ENCODE peak calls at places on chromosomes 12 and 14, in ten cellular contexts. B is OCI-LY7, D is Karpas-422, N is PC-9, F is fibroblast of lung, Q is mammary epithelial cell, A is K562, O is neural progenitor cell, U is IMR-90, K is PC-3. T is an unnamed sample.
A peak's percentile ranks its signal among the peaks of the same experiment; 100 is the strongest.

GRCh38 chr12:130916251-130916911 is 37.3 kb upstream of the ADGRD1 start:
- DNase-seq in B (peak; percentile 83), D (peak; percentile 79), N (peak; percentile 11), F (peak; percentile 74), Q (peak; percentile 21), A (peak; percentile 78), O (peak; percentile 88), U (peak; percentile 28), K (peak; percentile 80), T (peak; percentile 82)

GRCh38 chr12:62210422-62210821 is 49.8 kb upstream of the USP15 start:
- DNase-seq in B (peak; percentile 43), D (peak; percentile 78), N (peak; percentile 17), F (peak; percentile 57), Q (no peak), A (peak; percentile 71), O (peak; percentile 45), U (peak; percentile 52), K (peak; percentile 69), T (peak; percentile 40)

GRCh38 chr14:93619176-93619793 is 169.0 kb downstream of the PRIMA1 start:
- DNase-seq in B (peak; percentile 58), D (peak; percentile 85), N (peak; percentile 7), F (peak; percentile 58), Q (peak; percentile 14), A (peak; percentile 31), O (peak; percentile 71), U (peak; percentile 50), K (peak; percentile 68), T (peak; percentile 47)

GRCh38 chr14:35257809-35258208 is 34.4 kb upstream of the PSMA6 start:
- DNase-seq in B (no peak), D (no peak), N (no peak), F (peak; percentile 44), Q (no peak), A (no peak), O (no peak), U (peak; percentile 55), K (peak; percentile 27), T (no peak)

GRCh38 chr12:1740161-1740948 is 49.5 kb downstream of the ADIPOR2 start:
- DNase-seq in B (no peak), D (no peak), N (no peak), F (no peak), Q (no peak), A (no peak), O (no peak), U (no peak), K (peak; percentile 10), T (no peak)

GRCh38 chr14:31934767-31935266 is 142.3 kb upstream of the ARHGAP5 start:
- DNase-seq in B (no peak), D (no peak), N (no peak), F (peak; percentile 65), Q (peak; percentile 76), A (peak; percentile 57), O (peak; percentile 69), U (peak; percentile 41), K (peak; percentile 61), T (peak; percentile 33)

GRCh38 chr14:62018606-62019005 is 256.4 kb downstream of the SNAPC1 start:
- DNase-seq in B (no peak), D (no peak), N (no peak), F (no peak), Q (no peak), A (no peak), O (no peak), U (no peak), K (no peak), T (no peak)

GRCh38 chr12:79842630-79843029 is 92.3 kb downstream of the PPP1R12A start:
- DNase-seq in B (no peak), D (no peak), N (no peak), F (no peak), Q (no peak), A (no peak), O (no peak), U (no peak), K (no peak), T (no peak)

GRCh38 chr14:22517117-22517720 is 71.8 kb downstream of the DAD1 start:
- DNase-seq in B (peak; percentile 60), D (no peak), N (no peak), F (no peak), Q (no peak), A (no peak), O (no peak), U (no peak), K (no peak), T (peak; percentile 54)

GRCh38 chr14:85437143-85437542 is 92.8 kb upstream of the FLRT2 start:
- DNase-seq in B (no peak), D (no peak), N (no peak), F (no peak), Q (peak; percentile 96), A (no peak), O (no peak), U (peak; percentile 80), K (peak; percentile 77), T (no peak)

DNA sequence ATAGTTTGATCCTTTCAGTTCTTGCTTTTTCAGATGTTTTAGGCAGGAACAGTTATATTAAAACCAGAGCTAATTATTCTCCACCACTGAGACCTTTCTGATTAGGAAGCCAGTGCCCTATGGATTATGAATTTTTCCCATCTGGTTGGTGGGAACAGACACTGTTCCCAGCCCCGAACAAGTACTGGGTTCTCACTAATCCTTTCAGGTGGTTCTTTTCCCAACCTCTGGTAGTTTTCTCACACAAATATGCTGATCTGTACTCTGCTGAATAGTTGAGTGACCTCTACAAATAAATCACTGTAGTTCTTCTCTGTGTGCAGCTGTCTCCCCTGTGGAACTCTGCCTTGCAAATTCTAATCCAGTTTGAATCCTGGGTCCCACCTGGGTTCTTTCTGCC is 91.0 kb upstream of the DYNC1H1 start:
- DNase-seq in B (no peak), D (no peak), N (no peak), F (no peak), Q (no peak), A (no peak), O (no peak), U (no peak), K (no peak), T (no peak)
- H4K20me1 ChIP-seq in B (peaks cover under 1% of the 10 kb centered on the region), D (no peaks in the 10 kb centered on the region), N (peaks cover 63% of the 10 kb centered on the region), F (no peaks in the 10 kb centered on the region), Q (no peaks in the 10 kb centered on the region), A (no peaks in the 10 kb centered on the region), O (peaks cover 67% of the 10 kb centered on the region), U (peaks cover 60% of the 10 kb centered on the region), K (no peaks in the 10 kb centered on the region), T (peaks cover 72% of the 10 kb centered on the region)

DNA sequence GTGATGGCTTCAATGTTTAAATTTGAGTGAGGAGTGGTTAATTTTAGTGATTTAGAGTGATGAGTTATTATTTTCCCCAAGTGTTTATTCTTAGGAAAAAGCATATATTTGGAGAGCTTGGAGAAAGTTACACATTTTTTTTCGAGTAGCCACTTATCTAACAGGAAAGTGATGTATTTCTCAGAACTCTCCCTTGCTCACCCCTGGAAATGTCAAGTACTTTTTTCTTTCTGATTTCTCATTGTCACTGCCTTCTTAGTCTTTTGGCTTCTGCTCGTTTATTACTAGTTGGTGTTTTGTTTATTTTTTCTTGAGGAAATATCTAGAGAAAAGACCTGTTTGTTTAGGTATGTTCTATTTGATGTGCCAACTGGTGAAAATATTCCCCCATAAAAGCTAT is 58.8 kb downstream of the AEBP2 start:
- DNase-seq in B (no peak), D (no peak), N (no peak), F (no peak), Q (no peak), A (no peak), O (no peak), U (no peak), K (no peak), T (no peak)
- H4K20me1 ChIP-seq in B (no peaks in the 10 kb centered on the region), D (no peaks in the 10 kb centered on the region), N (peaks cover 13% of the 10 kb centered on the region), F (no peaks in the 10 kb centered on the region), Q (no peaks in the 10 kb centered on the region), A (no peaks in the 10 kb centered on the region), O (peaks cover 11% of the 10 kb centered on the region), U (peaks cover 7% of the 10 kb centered on the region), K (no peaks in the 10 kb centered on the region), T (peaks cover 3% of the 10 kb centered on the region)

DNA sequence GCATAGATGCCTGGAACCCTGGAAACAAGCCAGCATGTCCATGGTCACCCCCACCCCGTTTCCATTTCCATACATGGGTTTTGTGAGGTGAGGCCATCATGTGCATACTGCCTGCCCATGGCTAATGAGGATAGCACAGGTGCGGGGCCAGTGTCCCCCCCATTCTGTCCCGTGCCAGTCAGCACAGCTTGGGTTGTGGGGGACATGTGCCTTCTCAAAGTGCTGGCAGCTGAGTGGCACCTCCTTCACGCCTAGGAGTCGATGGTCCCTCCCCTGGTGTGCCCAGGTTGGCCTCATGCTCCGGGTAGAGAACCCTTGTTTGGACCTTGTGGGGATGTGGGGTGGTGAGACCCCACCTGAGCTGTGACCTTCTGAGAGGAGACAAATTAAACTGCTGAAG is 7.2 kb downstream of the YY1 start:
- DNase-seq in B (no peak), D (no peak), N (no peak), F (no peak), Q (no peak), A (no peak), O (no peak), U (no peak), K (no peak), T (peak; percentile 29)
- H4K20me1 ChIP-seq in B (peaks cover 47% of the 10 kb centered on the region), D (peaks cover 79% of the 10 kb centered on the region), N (peaks cover 92% of the 10 kb centered on the region), F (peaks cover 4% of the 10 kb centered on the region), Q (peaks cover 9% of the 10 kb centered on the region), A (peaks cover 47% of the 10 kb centered on the region), O (peaks cover 100% of the 10 kb centered on the region), U (peaks cover 97% of the 10 kb centered on the region), K (peaks cover 67% of the 10 kb centered on the region), T (peaks cover 100% of the 10 kb centered on the region)

DNA sequence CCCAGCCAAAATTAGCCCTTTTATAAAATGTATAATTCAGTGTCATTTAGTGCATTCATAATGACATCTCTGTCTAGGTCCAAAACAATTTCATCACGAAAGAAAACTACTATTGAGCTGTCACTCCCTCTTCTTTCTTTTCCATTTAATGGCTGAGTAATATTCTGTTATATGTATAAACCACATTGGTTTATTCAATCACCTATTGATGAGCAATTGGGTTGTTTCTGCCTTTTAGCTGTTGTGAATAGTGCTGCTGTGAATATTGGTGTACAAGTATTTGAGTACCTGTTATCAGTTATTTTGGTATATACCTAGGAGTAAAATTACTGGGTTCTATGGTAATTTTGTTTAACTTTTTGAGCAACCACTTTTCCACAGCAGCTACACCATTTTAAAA is 7.2 kb downstream of the DNM1L start:
- DNase-seq in B (no peak), D (peak; percentile 37), N (no peak), F (no peak), Q (no peak), A (no peak), O (no peak), U (no peak), K (no peak), T (no peak)
- H4K20me1 ChIP-seq in B (no peaks in the 10 kb centered on the region), D (peaks cover 3% of the 10 kb centered on the region), N (no peaks in the 10 kb centered on the region), F (no peaks in the 10 kb centered on the region), Q (no peaks in the 10 kb centered on the region), A (no peaks in the 10 kb centered on the region), O (peaks cover 20% of the 10 kb centered on the region), U (peaks cover 31% of the 10 kb centered on the region), K (peaks cover 20% of the 10 kb centered on the region), T (peaks cover 17% of the 10 kb centered on the region)

GRCh38 chr14:105427412-105427811 is 7.8 kb downstream of the MTA1 start:
- DNase-seq in B (no peak), D (no peak), N (no peak), F (no peak), Q (no peak), A (no peak), O (no peak), U (no peak), K (no peak), T (no peak)
- H4K20me1 ChIP-seq in B (peaks cover 9% of the 10 kb centered on the region), D (peaks cover 57% of the 10 kb centered on the region), N (peaks cover 67% of the 10 kb centered on the region), F (no peaks in the 10 kb centered on the region), Q (peaks cover 2% of the 10 kb centered on the region), A (no peaks in the 10 kb centered on the region), O (peaks cover 71% of the 10 kb centered on the region), U (peaks cover 81% of the 10 kb centered on the region), K (peaks cover 14% of the 10 kb centered on the region), T (peaks cover 83% of the 10 kb centered on the region)